ENCODE peak calls at places on chromosome 1, in nine cellular contexts. D is T-cell; K is A549; R is CD8-positive, alpha-beta T cell; Z is activated CD8-positive, alpha-beta T cell treated with anti-CD3 and anti-CD28 coated beads for 36 hours; E is stomach; G is left ventricle myocardium inferior; Q is psoas muscle; I is activated naive CD8-positive, alpha-beta T cell treated with anti-CD3 and anti-CD28 coated beads, Interleukin-2, amount 50 U/mL, for 24 hours. S is an unnamed sample.
A peak's percentile ranks its signal among the peaks of the same experiment; 100 is the strongest.

GRCh38 chr1:182634306-182635072 is 30.3 kb upstream of the RGS16 start:
- DNase-seq in D (no peak), K (no peak), R (no peak), Z (no peak), E (no peak), G (no peak), Q (no peak), I (no peak), S (no peak)

GRCh38 chr1:159854101-159854692 is 8.3 kb downstream of the VSIG8 start:
- DNase-seq in D (no peak), K (peak; percentile 69), R (peak; percentile 25), Z (peak; percentile 38), E (peak; percentile 85), G (peak; percentile 86), Q (peak; percentile 72), I (peak; percentile 48), S (no peak)

GRCh38 chr1:230356869-230357778 is 69.0 kb downstream of the PGBD5 start:
- DNase-seq in D (no peak), K (no peak), R (no peak), Z (no peak), E (no peak), G (no peak), Q (no peak), I (no peak), S (no peak)

GRCh38 chr1:211811126-211811525 is 19.4 kb downstream of the LPGAT1 start:
- DNase-seq in D (no peak), K (no peak), R (no peak), Z (no peak), E (no peak), G (no peak), Q (no peak), I (no peak), S (no peak)

GRCh38 chr1:12344611-12345299 is 114.9 kb downstream of the VPS13D start:
- DNase-seq in D (peak; percentile 12), K (no peak), R (no peak), Z (peak; percentile 44), E (no peak), G (no peak), Q (no peak), I (peak; percentile 28), S (no peak)

GRCh38 chr1:189432761-189433160 is 1044.9 kb downstream of the BRINP3 start:
- DNase-seq in D (no peak), K (no peak), R (no peak), Z (no peak), E (no peak), G (no peak), Q (no peak), I (no peak), S (no peak)

GRCh38 chr1:10473145-10473765 is 926 bp upstream of the DFFA start:
- DNase-seq in D (no peak), K (no peak), R (no peak), Z (no peak), E (no peak), G (no peak), Q (no peak), I (no peak), S (no peak)

GRCh38 chr1:33306561-33307493 is 14.1 kb downstream of the A3GALT2 start:
- DNase-seq in D (no peak), K (no peak), R (no peak), Z (no peak), E (no peak), G (no peak), Q (peak; percentile 50), I (no peak), S (no peak)

GRCh38 chr1:207366022-207366421 is 44.5 kb downstream of the CD55 start:
- DNase-seq in D (no peak), K (no peak), R (no peak), Z (no peak), E (no peak), G (no peak), Q (no peak), I (no peak), S (no peak)

GRCh38 chr1:177305040-177306018 is 134.6 kb downstream of the BRINP2 start:
- DNase-seq in D (no peak), K (no peak), R (no peak), Z (no peak), E (no peak), G (no peak), Q (no peak), I (no peak), S (no peak)

GRCh38 chr1:59243544-59243943 is 53.4 kb upstream of the FGGY start:
- DNase-seq in D (no peak), K (no peak), R (no peak), Z (no peak), E (no peak), G (no peak), Q (no peak), I (no peak), S (no peak)

GRCh38 chr1:85617582-85618237 is 37.1 kb downstream of the CCN1 start:
- DNase-seq in D (no peak), K (no peak), R (no peak), Z (no peak), E (no peak), G (no peak), Q (no peak), I (no peak), S (no peak)

S was measured in activated gamma-delta T cell treated with anti-CD3 and anti-CD28 coated beads, Interleukin-2, amount 50 U/mL, for 16 hours.